ENCODE peak calls at places on chromosome 9, in four cellular contexts. U, J, S and I are unnamed samples.
A peak's percentile ranks its signal among the peaks of the same experiment; 100 is the strongest.

GRCh38 chr9:135288941-135289534 is 190.5 kb upstream of the PPP1R26 start:
- DNase-seq in U (no peak), J (no peak), S (no peak), I (no peak)

GRCh38 chr9:95810133-95810532 is 65.4 kb upstream of the ERCC6L2 start:
- DNase-seq in U (no peak), J (no peak), S (no peak), I (no peak)

GRCh38 chr9:114316605-114317230 is 6.2 kb upstream of the ORM1 start:
- DNase-seq in U (no peak), J (no peak), S (no peak), I (no peak)

GRCh38 chr9:32705059-32705458 is 69.6 kb upstream of the TAF1L start:
- DNase-seq in U (no peak), J (no peak), S (no peak), I (no peak)

GRCh38 chr9:126916909-126917308 is 2.3 kb downstream of the RALGPS1 start:
- DNase-seq in U (no peak), J (no peak), S (no peak), I (no peak)

GRCh38 chr9:14312721-14313377 is 1.1 kb downstream of the NFIB start:
- DNase-seq in U (peak; percentile 7), J (no peak), S (no peak), I (no peak)

GRCh38 chr9:98216391-98216790 is 24.0 kb upstream of the CORO2A start:
- DNase-seq in U (no peak), J (no peak), S (no peak), I (no peak)

GRCh38 chr9:121886759-121887485 is 206.2 kb downstream of the TTLL11 start:
- DNase-seq in U (no peak), J (no peak), S (peak; percentile 79), I (no peak)

GRCh38 chr9:105362470-105362869 is 85.4 kb upstream of the FSD1L start:
- DNase-seq in U (no peak), J (no peak), S (no peak), I (no peak)

GRCh38 chr9:36207546-36208012 is 16.9 kb downstream of the CLTA start:
- DNase-seq in U (no peak), J (no peak), S (no peak), I (no peak)

GRCh38 chr9:127803507-127804352 is 1.0 kb downstream of the FPGS start:
- DNase-seq in U (no peak), J (no peak), S (no peak), I (no peak)

GRCh38 chr9:101791938-101792337 is 53.5 kb upstream of the GRIN3A start:
- DNase-seq in U (peak; percentile 19), J (no peak), S (peak; percentile 10), I (no peak)

GRCh38 chr9:78280982-78281668 is 15.8 kb upstream of the PSAT1 start:
- DNase-seq in U (no peak), J (no peak), S (peak; percentile 41), I (no peak)

GRCh38 chr9:110123364-110124095 is 84.4 kb downstream of the C9orf152 start:
- DNase-seq in U (no peak), J (no peak), S (no peak), I (no peak)

GRCh38 chr9:129761293-129761900 is 8.6 kb upstream of the PTGES start:
- DNase-seq in U (no peak), J (peak; percentile 66), S (no peak), I (no peak)

GRCh38 chr9:20382460-20383071 is 239.7 kb downstream of the MLLT3 start:
- DNase-seq in U (no peak), J (no peak), S (no peak), I (no peak)

GRCh38 chr9:97307091-97307490 is 368 bp upstream of the CCDC180 start:
- DNase-seq in U (peak; percentile 75), J (no peak), S (peak; percentile 87), I (no peak)

GRCh38 chr9:131578016-131578415 is 32.7 kb downstream of the PRRT1B start:
- DNase-seq in U (no peak), J (no peak), S (no peak), I (no peak)

GRCh38 chr9:33135086-33135958 is 31.8 kb downstream of the B4GALT1 start:
- DNase-seq in U (no peak), J (peak; percentile 54), S (no peak), I (no peak)

GRCh38 chr9:28163619-28164018 is 590.3 kb upstream of the C9orf72 start:
- DNase-seq in U (no peak), J (no peak), S (no peak), I (no peak)

GRCh38 chr9:115888131-115888530 is 265.5 kb upstream of the PAPPA start:
- DNase-seq in U (no peak), J (no peak), S (no peak), I (no peak)

GRCh38 chr9:95409650-95410426 is 92.3 kb upstream of the FANCC start:
- DNase-seq in U (no peak), J (no peak), S (no peak), I (no peak)

GRCh38 chr9:99606955-99607354 is 214.7 kb upstream of the NR4A3 start:
- DNase-seq in U (peak; percentile 15), J (no peak), S (no peak), I (no peak)

GRCh38 chr9:33794560-33794959 is 801 bp upstream of the PRSS3 start:
- DNase-seq in U (no peak), J (no peak), S (no peak), I (no peak)

GRCh38 chr9:95876595-95876994 is 1.1 kb downstream of the ERCC6L2 start:
- DNase-seq in U (no peak), J (no peak), S (no peak), I (no peak)

GRCh38 chr9:17625644-17626388 is 47.0 kb downstream of the SH3GL2 start:
- DNase-seq in U (no peak), J (no peak), S (no peak), I (no peak)

GRCh38 chr9:136546697-136547481 is 1.0 kb upstream of the NOTCH1 start:
- DNase-seq in U (no peak), J (peak; percentile 85), S (peak; percentile 83), I (no peak)

GRCh38 chr9:72564517-72565281 is 43.3 kb downstream of the TMC1 start:
- DNase-seq in U (no peak), J (no peak), S (peak; percentile 56), I (no peak)

GRCh38 chr9:3028535-3028934 is 184.6 kb upstream of the PUM3 start:
- DNase-seq in U (no peak), J (no peak), S (no peak), I (no peak)

GRCh38 chr9:123678038-123678877 is 251.7 kb downstream of the DENND1A start:
- DNase-seq in U (no peak), J (no peak), S (no peak), I (no peak)

GRCh38 chr9:123364241-123364824 is 8.3 kb downstream of the CRB2 start:
- DNase-seq in U (peak; percentile 49), J (no peak), S (no peak), I (no peak)

GRCh38 chr9:129235041-129235930 is 57.2 kb upstream of the IER5L start:
- DNase-seq in U (no peak), J (no peak), S (no peak), I (no peak)

GRCh38 chr9:136658849-136659535 is 3.7 kb upstream of the EGFL7 start:
- DNase-seq in U (no peak), J (no peak), S (no peak), I (no peak)

GRCh38 chr9:113621309-113621791 is 157.8 kb downstream of the RGS3 start:
- DNase-seq in U (no peak), J (peak; percentile 88), S (no peak), I (no peak)

GRCh38 chr9:108534741-108535140 is 321.0 kb downstream of the ACTL7B start:
- DNase-seq in U (no peak), J (no peak), S (no peak), I (no peak)

GRCh38 chr9:137379761-137380161 is 43.2 kb downstream of the EXD3 start:
- DNase-seq in U (no peak), J (peak; percentile 57), S (no peak), I (no peak)

GRCh38 chr9:114792396-114792795 is 13.4 kb downstream of the TNFSF15 start:
- DNase-seq in U (no peak), J (no peak), S (no peak), I (no peak)

GRCh38 chr9:35333551-35333950 is 156.4 kb upstream of the RUSC2 start:
- DNase-seq in U (no peak), J (no peak), S (no peak), I (no peak)

DNA sequence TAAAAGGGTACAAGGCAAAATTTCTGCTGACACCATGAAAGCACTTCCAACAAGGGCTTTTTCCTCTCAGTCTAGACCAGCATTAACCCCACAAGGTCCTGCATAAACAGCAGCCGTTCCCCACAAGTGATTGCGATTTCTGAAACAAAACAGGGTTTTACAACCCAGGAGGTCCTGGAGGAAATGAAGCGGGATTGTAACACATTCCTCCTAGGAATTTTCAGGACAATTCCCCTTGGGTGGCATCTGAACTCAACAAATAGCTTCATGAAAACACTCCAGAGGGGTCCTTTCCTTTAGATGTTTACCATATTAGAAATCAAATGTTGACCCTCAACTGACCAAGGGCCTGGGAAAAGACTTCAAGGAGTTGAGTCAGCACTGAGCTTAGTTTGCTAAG is 36.7 kb upstream of the SHC3 start:
- DNase-seq in U (no peak), J (no peak), S (no peak), I (no peak)
- TF ChIP-seq POLR2AphosphoS5 in U (no peak), J (no peak), S (no peak), I (no peak)

GRCh38 chr9:86098793-86099694 is at the start of gene GOLM1:
- DNase-seq in U (peak; percentile 58), J (peak; percentile 66), S (peak; percentile 17), I (peak; percentile 49)
- TF ChIP-seq POLR2AphosphoS5 in U (no peak), J (no peak), S (no peak), I (no peak)

DNA sequence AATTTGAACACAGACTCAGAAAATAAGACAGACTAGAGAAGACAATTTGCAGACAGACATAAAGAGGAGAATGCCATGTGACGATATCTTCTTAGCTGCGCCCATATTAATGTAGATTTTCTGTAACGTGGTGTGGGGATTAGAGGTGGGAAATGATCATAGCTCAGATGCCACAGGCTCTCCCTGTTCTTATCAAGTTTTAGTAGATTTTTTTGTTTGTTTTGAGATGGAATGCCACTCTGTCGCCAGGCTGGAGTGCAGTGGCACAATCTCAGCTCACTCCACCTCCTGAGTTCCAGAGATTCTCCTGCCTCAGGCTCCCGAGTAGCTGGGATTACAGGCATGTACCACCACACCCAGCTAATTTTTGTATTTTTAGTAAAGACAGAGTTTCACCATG is 59.4 kb downstream of the VPS13A start:
- DNase-seq in U (no peak), J (no peak), S (no peak), I (no peak)
- TF ChIP-seq POLR2AphosphoS5 in U (no peak), J (no peak), S (no peak), I (no peak)

GRCh38 chr9:86940774-86941173 is 6.5 kb downstream of the GAS1 start:
- DNase-seq in U (no peak), J (no peak), S (no peak), I (no peak)
- TF ChIP-seq POLR2AphosphoS5 in U (no peak), J (no peak), S (no peak), I (no peak)